ENCODE peak calls at places on chromosome X, in six cellular contexts. I is testis, Q is transverse colon, Z is breast epithelium, X is heart right ventricle, A is heart left ventricle. S is an unnamed sample.

GRCh38 chrX:13923845-13924244 is 105.8 kb downstream of the GEMIN8 start:
- DNase-seq in I (no peak), Q (no peak), Z (peak; percentile 50), X (no peak), A (no peak), S (no peak)

GRCh38 chrX:143340190-143340589 is 177.1 kb downstream of the SPANXN3 start:
- DNase-seq in I (no peak), Q (no peak), Z (no peak), X (no peak), A (no peak), S (no peak)

GRCh38 chrX:30680618-30681017 is 27.4 kb downstream of the GK start:
- DNase-seq in I (no peak), Q (peak; percentile 26), Z (no peak), X (no peak), A (no peak), S (no peak)

GRCh38 chrX:144265641-144266040 is 381.8 kb downstream of the UBE2NL start:
- DNase-seq in I (no peak), Q (no peak), Z (no peak), X (no peak), A (no peak), S (no peak)

GRCh38 chrX:34470507-34470906 is 186.6 kb downstream of the TMEM47 start:
- DNase-seq in I (no peak), Q (no peak), Z (no peak), X (no peak), A (no peak), S (no peak)

GRCh38 chrX:70485466-70485865 is 40.8 kb downstream of the DLG3 start:
- DNase-seq in I (no peak), Q (no peak), Z (no peak), X (no peak), A (no peak), S (no peak)

GRCh38 chrX:22109442-22109841 is 77.3 kb downstream of the PHEX start:
- DNase-seq in I (no peak), Q (no peak), Z (no peak), X (no peak), A (no peak), S (no peak)

GRCh38 chrX:124211312-124211942 is 121.0 kb upstream of the TEX13D start:
- DNase-seq in I (no peak), Q (no peak), Z (no peak), X (no peak), A (no peak), S (no peak)

GRCh38 chrX:44012484-44013096 is 39.4 kb upstream of the NDP start:
- DNase-seq in I (peak; percentile 16), Q (peak; percentile 9), Z (peak; percentile 23), X (peak; percentile 9), A (no peak), S (peak; percentile 77)

GRCh38 chrX:111052478-111052877 is 43.5 kb upstream of the PAK3 start:
- DNase-seq in I (no peak), Q (no peak), Z (no peak), X (no peak), A (no peak), S (no peak)

GRCh38 chrX:1912193-1912592 is 297.3 kb downstream of the ASMT start:
- DNase-seq in I (no peak), Q (no peak), Z (no peak), X (no peak), A (no peak), S (no peak)

GRCh38 chrX:45885931-45886330 is 659.3 kb downstream of the ZNF674 start:
- DNase-seq in I (no peak), Q (no peak), Z (no peak), X (no peak), A (no peak), S (no peak)

GRCh38 chrX:81202413-81202794 is 502 bp downstream of the SH3BGRL start:
- DNase-seq in I (no peak), Q (no peak), Z (no peak), X (no peak), A (no peak), S (no peak)

GRCh38 chrX:2913118-2913517 is 16.0 kb downstream of the ARSD start:
- DNase-seq in I (no peak), Q (no peak), Z (no peak), X (no peak), A (no peak), S (peak; percentile 3)

GRCh38 chrX:31154941-31155340 is 83.1 kb upstream of the FTHL17 start:
- DNase-seq in I (no peak), Q (no peak), Z (no peak), X (no peak), A (no peak), S (no peak)

GRCh38 chrX:45749375-45749774 is 548.7 kb upstream of the DIPK2B start:
- DNase-seq in I (peak; percentile 28), Q (no peak), Z (no peak), X (no peak), A (no peak), S (no peak)

GRCh38 chrX:13551610-13552009 is 17.8 kb upstream of the EGFL6 start:
- DNase-seq in I (no peak), Q (no peak), Z (no peak), X (no peak), A (no peak), S (no peak)

GRCh38 chrX:133849676-133850075 is 135.7 kb downstream of the GPC3 start:
- DNase-seq in I (no peak), Q (no peak), Z (no peak), X (no peak), A (no peak), S (no peak)

GRCh38 chrX:31555506-31555905 is 483.7 kb upstream of the FTHL17 start:
- DNase-seq in I (no peak), Q (no peak), Z (no peak), X (peak; percentile 13), A (peak; percentile 5), S (no peak)

GRCh38 chrX:112450810-112451209 is 228.9 kb downstream of the LHFPL1 start:
- DNase-seq in I (no peak), Q (no peak), Z (no peak), X (no peak), A (no peak), S (no peak)

GRCh38 chrX:38806875-38807601 is 5.8 kb downstream of the MID1IP1 start:
- DNase-seq in I (no peak), Q (no peak), Z (no peak), X (no peak), A (no peak), S (no peak)

GRCh38 chrX:101602077-101602476 is 15.7 kb downstream of the ARMCX6 start:
- DNase-seq in I (no peak), Q (no peak), Z (no peak), X (no peak), A (no peak), S (no peak)

GRCh38 chrX:56564921-56565861 is 1.8 kb downstream of the UBQLN2 start:
- DNase-seq in I (peak; percentile 13), Q (no peak), Z (no peak), X (no peak), A (no peak), S (no peak)

GRCh38 chrX:39577206-39577605 is 520.6 kb downstream of the BCOR start:
- DNase-seq in I (peak; percentile 14), Q (no peak), Z (no peak), X (no peak), A (no peak), S (no peak)

GRCh38 chrX:46770817-46771163 is 11.9 kb upstream of the SLC9A7 start:
- DNase-seq in I (no peak), Q (no peak), Z (no peak), X (no peak), A (no peak), S (no peak)

GRCh38 chrX:56978172-56978571 is 17.2 kb downstream of the SPIN3 start:
- DNase-seq in I (peak; percentile 14), Q (peak; percentile 16), Z (peak; percentile 23), X (peak; percentile 5), A (peak; percentile 9), S (no peak)

GRCh38 chrX:109448539-109448938 is 33.3 kb downstream of the GUCY2F start:
- DNase-seq in I (no peak), Q (no peak), Z (no peak), X (no peak), A (no peak), S (no peak)

GRCh38 chrX:131746491-131746968 is 202.7 kb downstream of the OR13H1 start:
- DNase-seq in I (peak; percentile 17), Q (peak; percentile 89), Z (peak; percentile 85), X (peak; percentile 8), A (no peak), S (peak; percentile 91)

GRCh38 chrX:131752493-131753198 is 208.8 kb downstream of the OR13H1 start:
- DNase-seq in I (no peak), Q (peak; percentile 89), Z (peak; percentile 81), X (no peak), A (no peak), S (peak; percentile 86)

GRCh38 chrX:131745942-131746489 is 202.1 kb downstream of the OR13H1 start:
- DNase-seq in I (no peak), Q (no peak), Z (no peak), X (no peak), A (no peak), S (no peak)

DNA sequence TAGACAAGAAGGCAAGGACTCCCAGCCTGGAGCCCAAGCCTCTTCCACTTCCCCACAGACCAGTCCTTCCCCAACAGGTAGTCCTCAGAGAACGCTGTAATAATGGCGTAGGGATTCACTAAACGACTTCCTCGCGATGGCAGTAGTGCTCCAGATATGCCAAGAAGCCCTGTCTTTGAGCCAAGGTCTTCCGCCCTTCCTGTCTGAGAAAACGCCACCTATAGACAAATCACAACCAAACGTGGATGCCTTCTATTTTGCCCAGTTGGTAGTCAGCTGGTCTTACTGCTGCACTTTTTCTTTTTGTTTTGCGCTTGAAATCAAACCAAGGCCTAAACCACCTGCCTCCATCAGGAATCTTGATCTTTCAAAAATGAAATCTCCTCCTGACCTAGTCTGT is 203.3 kb downstream of the OR13H1 start:
- DNase-seq in I (no peak), Q (peak; percentile 86), Z (peak; percentile 79), X (peak; percentile 8), A (peak; percentile 15), S (peak; percentile 82)
- H3K4me3 ChIP-seq in I (no peak overlapping the region), Q (no peak overlapping the region), Z (peak overlapping the region; percentile 71), X (peak overlapping the region; percentile 55), A (no peak overlapping the region), S (peak overlapping the region; percentile 41)

DNA sequence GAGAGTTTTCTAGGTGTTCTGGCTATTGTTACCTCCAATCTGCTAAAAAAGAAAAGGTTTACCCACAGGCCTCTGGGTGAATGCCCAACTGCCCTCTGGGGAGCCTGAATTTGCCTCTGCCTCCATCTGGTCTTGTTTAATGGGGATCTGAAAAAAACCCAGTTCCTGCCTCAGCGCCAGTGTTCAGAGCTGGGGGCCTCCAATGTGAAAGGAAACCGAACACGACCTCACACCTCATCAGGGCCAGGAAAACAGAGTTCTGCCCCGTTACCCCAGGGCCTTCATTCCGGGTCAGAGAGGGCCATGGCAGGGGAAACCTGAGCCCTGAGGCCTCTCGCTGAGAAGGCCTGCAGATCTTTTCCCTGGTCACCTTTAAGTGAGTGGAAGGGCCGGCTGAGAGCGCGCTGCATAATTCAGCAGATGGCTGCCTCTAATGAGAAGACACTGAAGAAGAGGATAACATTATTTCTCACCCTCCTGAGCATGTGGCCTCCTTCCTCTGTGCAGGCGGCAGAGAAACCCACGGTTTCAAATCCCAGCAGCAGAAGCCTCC is 6.8 kb downstream of the SEPTIN6 start:
- DNase-seq in I (no peak), Q (peak; percentile 41), Z (no peak), X (no peak), A (no peak), S (no peak)
- H3K27ac ChIP-seq in I (peak overlapping the region; percentile 77), Q (peak overlapping the region; percentile 81), Z (peak overlapping the region; percentile 87), X (peak overlapping the region; percentile 89), A (peak overlapping the region; percentile 94), S (no peak overlapping the region)

GRCh38 chrX:129956765-129957164 is 25.7 kb upstream of the BCORL1 start:
- DNase-seq in I (no peak), Q (no peak), Z (no peak), X (no peak), A (no peak), S (no peak)
- H3K9me3 ChIP-seq in I (no peaks in the 10 kb centered on the region), Q (no peaks in the 10 kb centered on the region), Z (no peaks in the 10 kb centered on the region), X (no peaks in the 10 kb centered on the region), A (no peaks in the 10 kb centered on the region), S (no peaks in the 10 kb centered on the region)

GRCh38 chrX:115948018-115948923 is 222.3 kb upstream of the AGTR2 start:
- DNase-seq in I (no peak), Q (peak; percentile 34), Z (no peak), X (no peak), A (no peak), S (no peak)
- H3K4me3 ChIP-seq in I (no peak overlapping the region), Q (no peak overlapping the region), Z (no peak overlapping the region), X (no peak overlapping the region), A (no peak overlapping the region), S (no peak overlapping the region)

S was measured in aorta.